ENCODE peak calls at places on chromosomes 11 and 22, in six cellular contexts. J, W, U, R, L and B are unnamed samples. For H3K4me1 and H3K9me3, the result is how much of the 10 kb centered on the place peaks cover.

GRCh38 chr11:8094656-8095055 is 13.6 kb downstream of the TUB start:
- DNase-seq in R (no peak), W (no peak), J (no peak), U (no peak), L (no peak), B (no peak)

GRCh38 chr11:12497431-12497830 is 120.1 kb downstream of the PARVA start:
- DNase-seq in L (no peak), W (no peak), U (peak), R (no peak), J (no peak), B (no peak)

GRCh38 chr11:46315033-46315738 is 32.1 kb upstream of the DGKZ start:
- DNase-seq in W (no peak), U (peak), L (peak), R (peak), J (peak), B (peak)

GRCh38 chr11:114159320-114159719 is 99.8 kb downstream of the ZBTB16 start:
- DNase-seq in J (no peak), R (no peak), L (no peak), W (no peak), U (no peak), B (no peak)

GRCh38 chr22:43854786-43855271 is 7.5 kb downstream of the SULT4A1 start:
- DNase-seq in W (no peak), L (peak), R (no peak), U (no peak), J (no peak), B (no peak)

GRCh38 chr11:3949132-3949531 is 93.7 kb downstream of the STIM1 start:
- DNase-seq in R (no peak), J (peak), W (no peak), L (no peak), U (peak), B (no peak)

GRCh38 chr11:16891964-16892363 is 122.2 kb downstream of the PLEKHA7 start:
- DNase-seq in R (no peak), L (no peak), W (no peak), J (no peak), U (no peak), B (no peak)

GRCh38 chr11:4697583-4697982 is at the start of gene OR51E2:
- DNase-seq in U (no peak), W (no peak), L (no peak), J (no peak), R (no peak), B (no peak)

GRCh38 chr11:1289211-1289935 is 20.1 kb downstream of the TOLLIP start:
- DNase-seq in R (no peak), W (peak), L (peak), U (no peak), J (no peak), B (no peak)

GRCh38 chr22:49021926-49022815 is 805.5 kb downstream of the BRD1 start:
- DNase-seq in R (no peak), U (no peak), W (peak), J (no peak), L (peak), B (no peak)

GRCh38 chr11:61532136-61533038 is 23.8 kb downstream of the LRRC10B start:
- DNase-seq in L (no peak), W (no peak), U (peak), J (peak), R (no peak), B (peak)

GRCh38 chr22:44279059-44279340 is 33.8 kb downstream of the SHISAL1 start:
- DNase-seq in U (no peak), W (no peak), L (no peak), J (no peak), R (no peak), B (no peak)

GRCh38 chr11:123407124-123407995 is 22.7 kb upstream of the GRAMD1B start:
- DNase-seq in R (no peak), L (no peak), J (peak), U (peak), W (peak), B (peak)

GRCh38 chr11:68806931-68807844 is 34.5 kb downstream of the CPT1A start:
- DNase-seq in R (no peak), L (no peak), J (no peak), W (no peak), U (no peak), B (no peak)

GRCh38 chr11:45560153-45560934 is 105.1 kb downstream of the CHST1 start:
- DNase-seq in J (no peak), R (no peak), W (no peak), L (no peak), U (no peak), B (peak)

GRCh38 chr11:117835576-117835975 is 11.0 kb upstream of the FXYD2 start:
- DNase-seq in J (no peak), W (no peak), U (no peak), R (no peak), L (no peak), B (no peak)

GRCh38 chr11:113141010-113141409 is 173.4 kb upstream of the TTC12 start:
- DNase-seq in L (no peak), J (no peak), U (no peak), W (no peak), R (no peak), B (no peak)

GRCh38 chr11:111419641-111420327 is 40.7 kb upstream of the POU2AF1 start:
- DNase-seq in L (no peak), R (no peak), W (peak), U (peak), J (no peak), B (no peak)

GRCh38 chr11:76802151-76802550 is 19.0 kb downstream of the TSKU start:
- DNase-seq in R (peak), W (no peak), U (no peak), L (no peak), J (no peak), B (no peak)

GRCh38 chr11:61854966-61855714 is 27.0 kb downstream of the FADS2 start:
- DNase-seq in U (no peak), J (no peak), W (no peak), L (no peak), R (no peak), B (no peak)

GRCh38 chr11:20634781-20635180 is 34.6 kb upstream of the NELL1 start:
- DNase-seq in U (peak), W (no peak), R (no peak), J (no peak), L (no peak), B (no peak)

DNA sequence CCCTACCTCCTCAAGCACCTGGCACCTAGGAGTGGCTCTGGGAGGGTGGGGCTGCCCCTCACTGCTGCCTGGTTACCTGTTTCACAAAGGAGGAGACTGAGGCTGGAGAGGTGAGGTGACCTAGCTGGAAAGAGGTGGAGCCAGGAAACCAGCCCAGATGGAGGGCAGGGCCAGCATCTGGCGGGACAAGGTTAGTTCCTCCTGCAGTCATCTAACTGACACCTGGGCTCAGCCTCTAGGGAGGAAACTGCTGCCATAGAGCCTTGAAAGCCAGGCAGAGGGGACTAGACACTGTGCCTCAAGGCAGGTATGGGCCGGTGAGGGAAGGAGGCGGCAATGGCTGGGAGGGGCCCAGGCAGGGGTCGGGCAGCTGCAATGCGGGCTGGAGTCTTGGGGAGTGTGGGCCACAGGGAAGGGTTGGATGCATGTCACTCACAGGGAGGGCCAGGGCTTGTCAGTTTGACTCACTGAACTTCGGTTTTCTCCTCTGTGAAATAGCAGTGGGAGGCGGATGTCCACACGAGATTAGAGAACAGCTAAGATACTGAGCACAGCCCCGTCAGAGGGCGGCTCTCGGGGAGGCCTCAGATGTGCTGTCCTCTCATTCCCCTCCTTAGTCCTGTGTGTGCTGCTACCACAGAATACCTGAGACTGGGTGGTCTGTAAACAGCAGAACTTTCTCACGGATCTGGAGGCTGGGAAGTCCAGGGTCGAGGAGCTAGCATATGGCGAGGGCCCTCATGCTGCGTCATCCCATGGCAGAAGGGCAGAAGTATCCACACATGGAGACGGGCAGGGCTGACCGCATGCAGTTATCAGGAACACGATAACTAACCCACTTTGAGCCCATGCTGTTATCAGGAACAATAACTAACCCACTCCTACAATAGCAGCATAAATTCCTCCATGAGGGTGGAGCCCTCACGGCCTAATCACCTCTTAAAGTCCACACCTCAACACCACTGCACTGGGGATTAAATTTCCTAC is 16.1 kb downstream of the MGAT3 start:
- DNase-seq in R (no peak), U (peak), L (no peak), J (peak), W (no peak), B (no peak)
- H3K4me1 ChIP-seq in R (under half), U (half or more), L (under half), J (half or more), W (under half), B (under half)

GRCh38 chr11:70742553-70743291 is 344.4 kb downstream of the CTTN start:
- DNase-seq in R (no peak), W (no peak), L (no peak), U (no peak), J (no peak), B (no peak)
- H3K9me3 ChIP-seq in R (under half), W (under half), L (under half), U (under half), J (under half), B (under half)

GRCh38 chr11:87325490-87325872 is 287.7 kb downstream of the TMEM135 start:
- DNase-seq in J (no peak), W (no peak), L (no peak), U (no peak), R (no peak), B (no peak)
- H3K27ac ChIP-seq in J (no peak), W (no peak), L (no peak), U (peak), R (no peak), B (no peak)

DNA sequence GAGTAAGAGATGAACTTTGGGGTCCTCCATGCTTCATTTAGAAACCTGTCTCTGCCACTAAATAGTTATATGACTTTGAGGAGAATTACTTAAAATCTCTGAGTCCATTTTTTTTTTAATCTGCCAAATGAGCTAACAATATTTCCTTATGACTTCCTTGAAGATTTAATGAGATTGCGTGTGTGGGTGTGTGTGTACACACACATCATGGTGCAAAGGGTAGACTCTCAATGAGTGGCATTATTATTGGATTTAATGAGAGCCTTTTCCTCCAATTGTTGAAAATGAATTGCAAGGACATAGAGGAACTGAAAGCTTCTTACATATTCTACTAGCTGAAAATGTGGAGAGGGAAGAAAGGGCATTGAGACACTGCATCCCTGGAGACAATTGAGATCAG is 573.5 kb upstream of the LUZP2 start:
- DNase-seq in R (no peak), J (no peak), W (no peak), U (no peak), L (no peak), B (no peak)
- H3K4me1 ChIP-seq in R (under half), J (under half), W (under half), U (under half), L (under half), B (under half)